ENCODE peak calls at places on chromosome 11, in four cellular contexts. Y is cardiac muscle cell, S is uterus, I is osteocyte. G is an unnamed sample.
A peak's percentile ranks its signal among the peaks of the same experiment; 100 is the strongest.

GRCh38 chr11:61293869-61294716 is 1.0 kb downstream of the VWCE start:
- DNase-seq in Y (peak; percentile 40), S (peak; percentile 80), I (peak; percentile 91), G (peak; percentile 75)

GRCh38 chr11:119722281-119722794 is 6.7 kb downstream of the NECTIN1 start:
- DNase-seq in Y (no peak), S (no peak), I (no peak), G (no peak)

GRCh38 chr11:69370984-69371709 is 77.2 kb downstream of the MYEOV start:
- DNase-seq in Y (no peak), S (no peak), I (peak; percentile 68), G (no peak)

GRCh38 chr11:70854891-70855556 is 397.4 kb downstream of the SHANK2 start:
- DNase-seq in Y (peak; percentile 36), S (no peak), I (no peak), G (no peak)

GRCh38 chr11:73556966-73557365 is 40.9 kb downstream of the FAM168A start:
- DNase-seq in Y (no peak), S (no peak), I (no peak), G (no peak)

GRCh38 chr11:125270711-125271110 is 106.2 kb downstream of the PKNOX2 start:
- DNase-seq in Y (no peak), S (no peak), I (no peak), G (no peak)

GRCh38 chr11:61828629-61829407 is 718 bp downstream of the FADS2 start:
- DNase-seq in Y (peak; percentile 68), S (peak; percentile 64), I (no peak), G (no peak)

GRCh38 chr11:111770581-111771134 is 4.5 kb upstream of the PPP2R1B start:
- DNase-seq in Y (no peak), S (no peak), I (no peak), G (no peak)

GRCh38 chr11:61928606-61929005 is 11.2 kb upstream of the RAB3IL1 start:
- DNase-seq in Y (no peak), S (no peak), I (no peak), G (no peak)

GRCh38 chr11:122491486-122491885 is 164.0 kb upstream of the UBASH3B start:
- DNase-seq in Y (no peak), S (no peak), I (no peak), G (no peak)

DNA sequence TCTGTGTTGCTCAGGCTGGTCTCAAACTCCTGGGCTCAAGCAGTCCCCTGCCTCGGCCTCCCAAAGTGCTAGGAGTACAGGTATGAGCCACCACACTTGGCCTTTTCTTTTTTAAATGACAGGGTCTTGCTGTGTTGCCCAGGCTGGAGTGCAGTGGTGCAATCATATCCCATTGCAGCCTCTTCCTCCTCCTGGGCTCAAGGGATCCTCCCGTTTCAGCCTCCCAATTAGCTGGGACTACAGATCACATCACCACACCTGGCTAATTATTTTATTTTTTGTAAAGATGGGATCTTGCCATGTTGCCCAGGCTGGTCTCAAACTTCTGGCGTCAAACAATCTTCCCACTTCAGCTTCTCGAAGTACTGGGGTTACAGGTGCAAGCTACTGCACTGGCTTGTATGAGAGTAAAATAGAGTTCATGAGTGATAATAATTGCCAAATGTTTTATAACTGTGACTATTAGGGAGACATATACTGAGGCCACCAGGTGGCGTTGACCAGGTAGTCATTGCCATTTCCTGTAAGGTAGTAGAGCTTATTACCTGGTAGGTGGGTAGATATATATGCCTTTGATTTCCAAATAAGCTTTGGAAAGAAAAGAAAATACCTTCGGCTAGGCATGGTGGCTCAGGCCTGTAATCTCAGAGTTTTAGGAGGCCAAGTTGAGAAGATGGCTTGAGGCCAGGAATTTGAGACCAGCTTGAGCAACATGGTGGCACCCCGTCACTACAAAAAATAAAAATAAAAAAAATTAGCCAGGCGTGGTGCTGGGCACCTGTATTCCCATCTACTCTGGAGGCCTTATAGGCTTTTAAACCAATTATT is 5.4 kb downstream of the FDX1 start:
- DNase-seq in Y (no peak), S (no peak), I (no peak), G (no peak)
- TF ChIP-seq CTCF in Y (peak; percentile 12), S (no peak), I (no peak), G (peak; percentile 31)

GRCh38 chr11:77821349-77821851 is 456 bp downstream of the AAMDC start:
- DNase-seq in Y (peak; percentile 55), S (peak; percentile 30), I (no peak), G (no peak)

GRCh38 chr11:77819921-77820564 is 479 bp downstream of the RSF1 start:
- DNase-seq in Y (peak; percentile 80), S (peak; percentile 42), I (peak; percentile 85), G (peak; percentile 75)

GRCh38 chr11:77823775-77824174 is 2.8 kb downstream of the AAMDC start:
- DNase-seq in Y (peak; percentile 7), S (no peak), I (no peak), G (no peak)

GRCh38 chr11:77819411-77819920 is 1.1 kb downstream of the RSF1 start:
- DNase-seq in Y (peak; percentile 95), S (peak; percentile 73), I (peak; percentile 92), G (peak; percentile 82)

DNA sequence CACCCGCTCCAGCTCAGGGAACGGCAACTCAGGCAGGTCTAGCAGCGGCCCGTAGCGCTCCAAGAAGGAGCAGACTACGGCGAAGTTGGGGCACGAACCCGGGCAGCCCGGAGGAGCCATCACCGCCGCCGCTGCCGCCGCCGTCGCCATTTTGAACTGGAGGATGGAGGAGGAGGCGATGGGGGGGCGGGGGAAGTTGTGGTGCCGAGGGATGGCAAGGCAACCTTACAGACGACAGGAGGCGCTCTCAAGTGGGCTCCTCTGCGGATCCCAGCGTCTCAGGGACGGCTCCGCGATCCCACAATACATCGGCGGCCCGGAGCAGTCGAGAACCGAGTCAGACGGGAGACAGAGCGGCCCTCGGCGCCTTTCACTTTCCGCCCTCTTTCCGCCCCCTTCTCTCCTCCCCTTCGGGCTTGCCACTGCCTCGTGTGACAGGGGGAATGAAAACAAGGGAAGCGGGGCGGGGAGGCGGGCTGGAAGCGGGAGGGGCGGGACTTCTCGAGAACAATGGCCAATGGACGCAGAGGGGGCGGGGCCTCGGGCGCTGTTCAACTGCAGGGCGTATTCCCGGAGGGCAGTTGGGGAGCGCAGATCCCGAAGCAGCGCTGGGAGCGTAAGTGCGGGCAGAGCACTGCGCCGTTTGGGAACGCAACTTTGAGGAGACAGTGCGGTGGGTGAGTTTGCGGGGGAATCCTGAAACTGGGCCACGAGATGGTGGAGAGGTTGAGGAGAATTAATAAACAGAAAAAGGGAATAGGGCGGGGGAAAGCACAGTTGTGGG is at the start of the genes AAMDC and RSF1:
- DNase-seq in Y (peak; percentile 100), S (peak; percentile 97), I (peak; percentile 99), G (peak; percentile 97)
- TF ChIP-seq CTCF in Y (peak; percentile 69), S (peak; percentile 84), I (peak; percentile 91), G (peak; percentile 77)

DNA sequence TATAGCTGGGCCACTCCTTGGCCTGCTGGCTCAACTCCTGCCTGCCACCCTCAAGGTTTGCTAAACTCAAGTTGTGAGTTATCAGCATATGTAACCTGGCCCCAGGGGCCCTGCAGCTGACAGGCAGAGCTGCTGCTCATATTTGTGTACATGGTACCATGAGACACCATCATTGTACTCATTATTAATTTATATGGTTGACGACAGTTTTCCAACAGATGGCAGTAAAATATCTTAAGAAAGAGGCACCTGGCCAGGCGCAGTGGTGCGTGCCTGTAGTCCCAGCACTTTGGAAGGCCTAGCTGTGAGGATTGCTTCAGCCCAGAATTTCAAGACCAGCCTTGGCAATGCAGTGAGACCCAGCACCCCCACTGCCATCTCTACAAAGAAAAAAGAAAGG is 11.4 kb upstream of the DENND5A start:
- DNase-seq in Y (no peak), S (no peak), I (peak; percentile 51), G (no peak)
- TF ChIP-seq CTCF in Y (no peak), S (no peak), I (no peak), G (no peak)

DNA sequence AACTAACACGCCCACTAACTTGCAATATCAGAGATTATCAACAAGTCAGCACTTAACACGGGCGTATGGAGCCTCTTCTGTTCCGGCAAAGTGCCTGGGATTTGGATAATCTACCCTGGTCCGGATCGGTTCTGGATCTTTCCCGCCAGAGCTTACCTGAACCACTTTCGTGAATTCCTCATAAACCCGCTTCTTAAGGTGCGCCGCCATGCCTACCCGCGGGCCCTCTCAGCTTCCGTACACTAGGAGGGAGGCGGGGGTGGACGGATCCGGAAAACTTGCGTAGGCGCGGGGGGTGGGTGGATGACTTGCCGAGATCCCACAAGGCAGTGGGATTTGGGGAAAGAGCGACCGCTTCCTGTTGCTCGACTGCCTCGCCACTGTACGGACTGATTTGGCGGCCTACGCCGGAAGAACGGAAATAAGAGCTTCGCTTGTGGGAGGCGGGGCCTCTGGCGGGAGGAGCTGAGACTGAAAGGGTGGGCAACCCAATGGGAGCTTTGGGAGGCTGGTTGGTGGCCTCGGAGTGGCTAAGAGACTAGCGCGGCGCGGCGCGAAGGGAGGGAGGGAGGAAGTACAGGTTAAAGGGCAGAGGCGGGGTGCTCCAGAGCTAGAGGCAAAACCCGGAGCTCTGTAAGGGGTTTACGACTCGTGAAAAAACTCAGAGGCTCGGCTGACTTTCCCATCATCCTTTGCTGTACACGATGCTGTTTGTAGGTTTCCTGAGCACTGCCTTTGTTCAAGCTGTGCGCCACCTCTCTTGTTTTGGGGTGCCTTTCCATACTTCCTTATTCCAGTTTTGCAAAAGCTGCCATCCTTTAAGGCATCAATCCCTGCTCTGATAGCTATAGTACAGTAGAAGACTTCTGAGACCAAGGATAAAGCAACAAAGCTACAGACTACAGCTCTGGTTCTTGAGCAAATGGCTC is at the start of gene INTS4:
- DNase-seq in Y (peak; percentile 99), S (peak; percentile 99), I (peak; percentile 99), G (peak; percentile 97)
- TF ChIP-seq CTCF in Y (no peak), S (no peak), I (no peak), G (no peak)

DNA sequence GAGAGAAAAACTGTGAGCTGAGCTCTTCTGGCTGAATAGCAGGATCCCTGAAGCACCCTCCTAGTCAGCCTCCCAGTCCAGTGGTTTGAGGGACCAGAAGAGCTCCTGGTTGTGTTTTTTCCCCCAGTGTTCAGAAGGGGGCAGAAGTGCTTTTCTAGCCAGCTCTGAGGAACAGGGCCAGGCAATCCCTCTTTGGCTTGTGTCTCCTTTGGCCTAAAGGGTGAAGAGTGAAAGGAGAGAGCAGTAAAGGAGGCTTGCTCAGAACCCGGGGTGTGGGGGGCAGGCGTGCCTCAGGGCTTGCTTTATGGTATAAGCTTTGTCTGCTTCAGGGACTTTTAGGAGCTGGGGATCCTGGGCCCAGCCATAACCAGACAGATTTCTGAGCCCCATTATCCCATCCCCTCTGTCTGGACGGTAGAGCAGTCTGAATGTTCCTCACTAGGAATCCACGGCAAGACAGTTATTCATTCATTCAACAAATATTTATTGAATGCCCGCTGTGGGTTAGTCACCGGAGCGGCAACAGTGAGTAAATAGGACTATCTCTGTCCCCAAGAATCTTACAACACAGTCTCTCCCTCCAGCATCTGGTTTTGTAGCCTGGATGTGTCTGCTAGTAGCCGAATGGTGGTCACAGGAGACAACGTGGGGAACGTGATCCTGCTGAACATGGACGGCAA is 14.5 kb downstream of the ACP2 start:
- DNase-seq in Y (no peak), S (peak; percentile 33), I (no peak), G (no peak)
- TF ChIP-seq CTCF in Y (peak; percentile 73), S (no peak), I (peak; percentile 42), G (peak; percentile 32)

DNA sequence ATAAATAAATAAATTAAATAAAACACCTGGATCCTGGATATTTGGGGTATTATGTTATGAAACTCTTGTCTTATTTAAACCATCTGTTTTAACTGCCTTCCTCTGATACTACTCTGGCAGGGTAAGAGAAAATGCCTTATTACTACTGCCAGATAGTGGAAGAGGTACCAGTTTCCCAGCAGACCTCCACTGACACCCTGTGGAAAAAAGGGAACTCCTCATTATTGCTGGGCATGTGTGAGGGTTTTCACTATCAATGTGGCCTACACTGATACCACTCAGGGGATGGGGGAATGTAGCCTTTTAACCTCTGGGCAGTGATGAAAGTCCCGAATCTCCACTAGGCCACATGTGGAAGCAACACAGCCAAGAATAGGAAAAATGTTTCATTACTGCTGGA is 121.0 kb downstream of the LUZP2 start:
- DNase-seq in Y (no peak), S (no peak), I (no peak), G (no peak)
- TF ChIP-seq CTCF in Y (no peak), S (no peak), I (no peak), G (no peak)